ENCODE peak calls at places on chromosome 3, in six cellular contexts. One of them, this sample, is unnamed.

GRCh38 chr3:183247190-183247589 is 5.9 kb upstream of the B3GNT5 start:
- DNase-seq in AG04450: no peak
- DNase-seq in endodermal cell: no peak
- DNase-seq in astrocyte: peak
- DNase-seq in fibroblast of pulmonary artery: peak
- DNase-seq in lung: no peak
- DNase-seq in this sample: peak

GRCh38 chr3:71210257-71211002 is 373.1 kb downstream of the FOXP1 start:
- DNase-seq in AG04450: no peak
- DNase-seq in endodermal cell: peak
- DNase-seq in astrocyte: peak
- DNase-seq in fibroblast of pulmonary artery: peak
- DNase-seq in lung: peak
- DNase-seq in this sample: peak

GRCh38 chr3:52373676-52374075 is 57.6 kb downstream of the DNAH1 start:
- DNase-seq in AG04450: no peak
- DNase-seq in endodermal cell: no peak
- DNase-seq in astrocyte: no peak
- DNase-seq in fibroblast of pulmonary artery: no peak
- DNase-seq in lung: no peak
- DNase-seq in this sample: no peak

GRCh38 chr3:66480666-66481065 is 20.2 kb downstream of the LRIG1 start:
- DNase-seq in AG04450: no peak
- DNase-seq in endodermal cell: no peak
- DNase-seq in astrocyte: peak
- DNase-seq in fibroblast of pulmonary artery: peak
- DNase-seq in lung: no peak
- DNase-seq in this sample: no peak

GRCh38 chr3:73661262-73661661 is 36.5 kb upstream of the PDZRN3 start:
- DNase-seq in AG04450: peak
- DNase-seq in endodermal cell: no peak
- DNase-seq in astrocyte: peak
- DNase-seq in fibroblast of pulmonary artery: peak
- DNase-seq in lung: no peak
- DNase-seq in this sample: no peak

GRCh38 chr3:10561942-10562565 is 56.7 kb upstream of the ATP2B2 start:
- DNase-seq in AG04450: no peak
- DNase-seq in endodermal cell: no peak
- DNase-seq in astrocyte: no peak
- DNase-seq in fibroblast of pulmonary artery: no peak
- DNase-seq in lung: no peak
- DNase-seq in this sample: no peak

GRCh38 chr3:173395073-173395411 is 2.5 kb upstream of the NLGN1 start:
- DNase-seq in AG04450: no peak
- DNase-seq in endodermal cell: peak
- DNase-seq in astrocyte: no peak
- DNase-seq in fibroblast of pulmonary artery: no peak
- DNase-seq in lung: no peak
- DNase-seq in this sample: peak

GRCh38 chr3:107220538-107220937 is 156.7 kb upstream of the CCDC54 start:
- DNase-seq in AG04450: no peak
- DNase-seq in endodermal cell: no peak
- DNase-seq in astrocyte: no peak
- DNase-seq in fibroblast of pulmonary artery: peak
- DNase-seq in lung: no peak
- DNase-seq in this sample: no peak

GRCh38 chr3:66372681-66373350 is 128.0 kb downstream of the LRIG1 start:
- DNase-seq in AG04450: no peak
- DNase-seq in endodermal cell: peak
- DNase-seq in astrocyte: no peak
- DNase-seq in fibroblast of pulmonary artery: peak
- DNase-seq in lung: no peak
- DNase-seq in this sample: no peak

GRCh38 chr3:171101982-171102610 is 75.6 kb upstream of the SLC2A2 start:
- DNase-seq in AG04450: no peak
- DNase-seq in endodermal cell: no peak
- DNase-seq in astrocyte: peak
- DNase-seq in fibroblast of pulmonary artery: peak
- DNase-seq in lung: no peak
- DNase-seq in this sample: no peak

GRCh38 chr3:31009881-31010280 is 115.4 kb upstream of the GADL1 start:
- DNase-seq in AG04450: no peak
- DNase-seq in endodermal cell: peak
- DNase-seq in astrocyte: peak
- DNase-seq in fibroblast of pulmonary artery: no peak
- DNase-seq in lung: no peak
- DNase-seq in this sample: no peak

DNA sequence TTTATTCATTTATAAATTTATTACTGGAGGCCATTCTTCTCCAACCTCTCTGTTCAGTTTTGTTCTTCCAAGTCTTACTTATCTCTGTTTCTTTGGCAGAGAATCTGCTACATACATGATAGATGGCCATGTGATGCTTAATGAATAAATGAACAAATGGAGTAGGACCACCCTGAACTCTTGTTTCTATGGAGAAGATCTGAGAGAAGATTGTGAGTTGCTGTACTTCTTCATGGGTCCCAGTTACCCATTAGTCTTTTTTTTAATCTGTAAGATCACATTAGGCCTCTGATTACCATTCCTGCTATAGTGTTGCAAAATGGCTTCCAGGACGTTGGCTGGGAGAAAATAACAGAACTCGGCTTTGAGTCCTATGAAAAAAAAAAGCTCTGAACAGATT is 191.9 kb upstream of the SYNPR start:
- DNase-seq in AG04450: no peak
- DNase-seq in endodermal cell: no peak
- DNase-seq in astrocyte: no peak
- DNase-seq in fibroblast of pulmonary artery: no peak
- DNase-seq in lung: no peak
- DNase-seq in this sample: no peak
- TF ChIP-seq CTCF in AG04450: no peak
- TF ChIP-seq CTCF in endodermal cell: no peak
- TF ChIP-seq CTCF in astrocyte: no peak
- TF ChIP-seq CTCF in fibroblast of pulmonary artery: no peak
- TF ChIP-seq CTCF in lung: no peak
- TF ChIP-seq CTCF in this sample: no peak

GRCh38 chr3:160403028-160403545 is 3.6 kb downstream of the SMC4 start:
- DNase-seq in AG04450: no peak
- DNase-seq in endodermal cell: no peak
- DNase-seq in astrocyte: no peak
- DNase-seq in fibroblast of pulmonary artery: peak
- DNase-seq in lung: no peak
- DNase-seq in this sample: no peak

GRCh38 chr3:160401301-160402095 is 2.0 kb downstream of the SMC4 start:
- DNase-seq in AG04450: peak
- DNase-seq in endodermal cell: no peak
- DNase-seq in astrocyte: peak
- DNase-seq in fibroblast of pulmonary artery: peak
- DNase-seq in lung: no peak
- DNase-seq in this sample: no peak

GRCh38 chr3:160403796-160404510 is 4.5 kb downstream of the SMC4 start:
- DNase-seq in AG04450: no peak
- DNase-seq in endodermal cell: no peak
- DNase-seq in astrocyte: no peak
- DNase-seq in fibroblast of pulmonary artery: peak
- DNase-seq in lung: no peak
- DNase-seq in this sample: no peak

GRCh38 chr3:160400631-160401150 is 1.2 kb downstream of the SMC4 start:
- DNase-seq in AG04450: no peak
- DNase-seq in endodermal cell: peak
- DNase-seq in astrocyte: no peak
- DNase-seq in fibroblast of pulmonary artery: peak
- DNase-seq in lung: peak
- DNase-seq in this sample: no peak

GRCh38 chr3:160402249-160403027 is 3.0 kb downstream of the SMC4 start:
- DNase-seq in AG04450: no peak
- DNase-seq in endodermal cell: no peak
- DNase-seq in astrocyte: no peak
- DNase-seq in fibroblast of pulmonary artery: peak
- DNase-seq in lung: no peak
- DNase-seq in this sample: no peak
- H3K4me3 ChIP-seq in AG04450: peak
- H3K4me3 ChIP-seq in endodermal cell: peak
- H3K4me3 ChIP-seq in astrocyte: peak
- H3K4me3 ChIP-seq in fibroblast of pulmonary artery: peak
- H3K4me3 ChIP-seq in lung: no peak
- H3K4me3 ChIP-seq in this sample: no peak

GRCh38 chr3:47394867-47395266 is 14.0 kb downstream of the PTPN23 start:
- DNase-seq in AG04450: no peak
- DNase-seq in endodermal cell: no peak
- DNase-seq in astrocyte: no peak
- DNase-seq in fibroblast of pulmonary artery: no peak
- DNase-seq in lung: no peak
- DNase-seq in this sample: no peak

GRCh38 chr3:47392933-47393332 is 12.1 kb downstream of the PTPN23 start:
- DNase-seq in AG04450: no peak
- DNase-seq in endodermal cell: no peak
- DNase-seq in astrocyte: no peak
- DNase-seq in fibroblast of pulmonary artery: no peak
- DNase-seq in lung: no peak
- DNase-seq in this sample: no peak

GRCh38 chr3:47398218-47398617 is 17.4 kb downstream of the PTPN23 start:
- DNase-seq in AG04450: peak
- DNase-seq in endodermal cell: no peak
- DNase-seq in astrocyte: no peak
- DNase-seq in fibroblast of pulmonary artery: no peak
- DNase-seq in lung: no peak
- DNase-seq in this sample: no peak

GRCh38 chr3:47399016-47399415 is 18.2 kb downstream of the PTPN23 start:
- DNase-seq in AG04450: no peak
- DNase-seq in endodermal cell: no peak
- DNase-seq in astrocyte: no peak
- DNase-seq in fibroblast of pulmonary artery: no peak
- DNase-seq in lung: no peak
- DNase-seq in this sample: no peak

DNA sequence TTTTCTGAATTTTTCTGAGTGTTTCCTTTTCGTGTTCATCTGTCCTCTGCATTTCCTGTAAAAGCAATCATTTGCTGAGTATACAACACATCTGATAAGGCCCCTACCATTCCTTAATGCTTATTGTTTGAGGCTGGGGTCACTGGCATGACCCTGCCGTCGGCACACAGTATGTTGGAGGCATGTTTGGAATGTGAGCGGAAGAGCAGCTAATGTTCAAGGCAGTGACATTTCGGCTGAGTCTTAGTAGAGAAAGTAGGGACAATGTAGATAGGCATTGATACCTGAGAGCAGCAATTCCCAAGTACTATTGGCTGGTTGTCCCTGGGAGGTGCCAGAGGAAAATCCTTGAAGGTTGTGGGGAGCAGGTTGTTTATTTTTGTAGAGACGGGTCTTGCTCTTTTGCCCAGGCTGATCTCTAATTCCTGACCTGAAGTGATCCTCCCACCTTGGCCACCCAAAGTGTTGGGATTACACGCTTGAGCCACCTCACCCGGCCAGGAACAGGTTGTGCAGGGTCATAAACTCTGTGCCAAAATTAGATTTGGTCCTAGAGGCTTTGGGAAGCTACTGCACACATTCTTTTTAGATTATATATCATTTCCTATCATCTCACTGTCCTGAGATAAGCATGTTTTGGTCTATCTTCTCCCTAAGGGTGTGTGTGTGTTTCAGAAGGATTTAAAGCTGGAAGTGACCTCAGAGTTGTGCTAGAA is 13.5 kb downstream of the PTPN23 start:
- DNase-seq in AG04450: no peak
- DNase-seq in endodermal cell: no peak
- DNase-seq in astrocyte: peak
- DNase-seq in fibroblast of pulmonary artery: peak
- DNase-seq in lung: no peak
- DNase-seq in this sample: no peak
- TF ChIP-seq CTCF in AG04450: no peak
- TF ChIP-seq CTCF in endodermal cell: no peak
- TF ChIP-seq CTCF in astrocyte: peak
- TF ChIP-seq CTCF in fibroblast of pulmonary artery: no peak
- TF ChIP-seq CTCF in lung: no peak
- TF ChIP-seq CTCF in this sample: no peak

GRCh38 chr3:42876401-42876800 is 722 bp upstream of the CYP8B1 start:
- DNase-seq in AG04450: no peak
- DNase-seq in endodermal cell: peak
- DNase-seq in astrocyte: no peak
- DNase-seq in fibroblast of pulmonary artery: no peak
- DNase-seq in lung: no peak
- DNase-seq in this sample: no peak

GRCh38 chr3:42876940-42877720 is 1.5 kb upstream of the CYP8B1 start:
- DNase-seq in AG04450: no peak
- DNase-seq in endodermal cell: peak
- DNase-seq in astrocyte: no peak
- DNase-seq in fibroblast of pulmonary artery: no peak
- DNase-seq in lung: no peak
- DNase-seq in this sample: peak

GRCh38 chr3:42880601-42881451 is 5.1 kb upstream of the CYP8B1 start:
- DNase-seq in AG04450: peak
- DNase-seq in endodermal cell: peak
- DNase-seq in astrocyte: peak
- DNase-seq in fibroblast of pulmonary artery: peak
- DNase-seq in lung: peak
- DNase-seq in this sample: no peak

GRCh38 chr3:42884324-42884723 is 8.6 kb upstream of the CYP8B1 start:
- DNase-seq in AG04450: no peak
- DNase-seq in endodermal cell: peak
- DNase-seq in astrocyte: no peak
- DNase-seq in fibroblast of pulmonary artery: no peak
- DNase-seq in lung: no peak
- DNase-seq in this sample: no peak

GRCh38 chr3:42880183-42880582 is 4.5 kb upstream of the CYP8B1 start:
- DNase-seq in AG04450: no peak
- DNase-seq in endodermal cell: no peak
- DNase-seq in astrocyte: no peak
- DNase-seq in fibroblast of pulmonary artery: no peak
- DNase-seq in lung: no peak
- DNase-seq in this sample: no peak
- H3K4me3 ChIP-seq in AG04450: peak
- H3K4me3 ChIP-seq in endodermal cell: peak
- H3K4me3 ChIP-seq in astrocyte: peak
- H3K4me3 ChIP-seq in fibroblast of pulmonary artery: peak
- H3K4me3 ChIP-seq in lung: no peak
- H3K4me3 ChIP-seq in this sample: no peak

GRCh38 chr3:59483191-59483590 is 433.4 kb upstream of the CFAP20DC start:
- DNase-seq in AG04450: no peak
- DNase-seq in endodermal cell: no peak
- DNase-seq in astrocyte: no peak
- DNase-seq in fibroblast of pulmonary artery: no peak
- DNase-seq in lung: no peak
- DNase-seq in this sample: no peak
- TF ChIP-seq CTCF in AG04450: no peak
- TF ChIP-seq CTCF in endodermal cell: no peak
- TF ChIP-seq CTCF in astrocyte: no peak
- TF ChIP-seq CTCF in fibroblast of pulmonary artery: no peak
- TF ChIP-seq CTCF in lung: no peak
- TF ChIP-seq CTCF in this sample: no peak

GRCh38 chr3:187945374-187945773 is 200.1 kb upstream of the BCL6 start:
- DNase-seq in AG04450: no peak
- DNase-seq in endodermal cell: no peak
- DNase-seq in astrocyte: no peak
- DNase-seq in fibroblast of pulmonary artery: no peak
- DNase-seq in lung: no peak
- DNase-seq in this sample: no peak
- H3K4me3 ChIP-seq in AG04450: no peak
- H3K4me3 ChIP-seq in endodermal cell: no peak
- H3K4me3 ChIP-seq in astrocyte: no peak
- H3K4me3 ChIP-seq in fibroblast of pulmonary artery: no peak
- H3K4me3 ChIP-seq in lung: no peak
- H3K4me3 ChIP-seq in this sample: no peak